ENCODE peak calls at places on chromosomes 4 and X, in seven cellular contexts. P is suprapubic skin, W is NCI-H1105, L is T47D, D is left lung, A is endodermal cell, H is T-helper 2 cell. R is an unnamed sample.

GRCh38 chrX:38649674-38650647 is 88.6 kb downstream of the TSPAN7 start:
- DNase-seq in P (no peak), W (no peak), L (no peak), D (no peak), A (no peak), H (no peak), R (no peak)

GRCh38 chr4:21964762-21965319 is 16.3 kb upstream of the KCNIP4 start:
- DNase-seq in P (no peak), W (no peak), L (no peak), D (no peak), A (no peak), H (no peak), R (no peak)

GRCh38 chr4:94970650-94971049 is 212.9 kb downstream of the BMPR1B start:
- DNase-seq in P (no peak), W (no peak), L (no peak), D (no peak), A (no peak), H (no peak), R (no peak)

GRCh38 chr4:19739101-19739651 is 512.5 kb upstream of the SLIT2 start:
- DNase-seq in P (no peak), W (no peak), L (peak), D (no peak), A (no peak), H (no peak), R (no peak)

GRCh38 chrX:18899796-18900380 is 84.0 kb downstream of the PHKA2 start:
- DNase-seq in P (no peak), W (no peak), L (peak), D (no peak), A (peak), H (no peak), R (no peak)

GRCh38 chr4:81919238-81919637 is 447.5 kb upstream of the RASGEF1B start:
- DNase-seq in P (no peak), W (no peak), L (peak), D (no peak), A (peak), H (no peak), R (no peak)

GRCh38 chrX:1593286-1594271 is 2.2 kb downstream of the AKAP17A start:
- DNase-seq in P (no peak), W (no peak), L (no peak), D (no peak), A (peak), H (no peak), R (no peak)

GRCh38 chrX:95950679-95951078 is 734.0 kb upstream of the DIAPH2 start:
- DNase-seq in P (no peak), W (no peak), L (no peak), D (no peak), A (no peak), H (no peak), R (no peak)

GRCh38 chr4:13626492-13627184 is 887 bp downstream of the BOD1L1 start:
- DNase-seq in P (no peak), W (no peak), L (no peak), D (no peak), A (no peak), H (no peak), R (no peak)

GRCh38 chr4:113411496-113411938 is 350.0 kb downstream of the CAMK2D start:
- DNase-seq in P (no peak), W (peak), L (peak), D (no peak), A (no peak), H (no peak), R (no peak)

GRCh38 chr4:182916483-182917181 is 554 bp downstream of the DCTD start:
- DNase-seq in P (peak), W (no peak), L (peak), D (peak), A (peak), H (no peak), R (no peak)

GRCh38 chr4:1979477-1980196 is 29.1 kb downstream of the NELFA start:
- DNase-seq in P (no peak), W (no peak), L (no peak), D (no peak), A (no peak), H (no peak), R (no peak)

GRCh38 chrX:110836982-110837381 is 41.4 kb upstream of the CHRDL1 start:
- DNase-seq in P (no peak), W (no peak), L (no peak), D (no peak), A (peak), H (no peak), R (no peak)

GRCh38 chr4:7800996-7801395 is 138.7 kb downstream of the AFAP1 start:
- DNase-seq in P (peak), W (no peak), L (no peak), D (no peak), A (no peak), H (no peak), R (no peak)

GRCh38 chrX:16160729-16161128 is 6.6 kb upstream of the MAGEB17 start:
- DNase-seq in P (no peak), W (no peak), L (no peak), D (no peak), A (no peak), H (no peak), R (no peak)

GRCh38 chrX:49282647-49283011 is 13.0 kb downstream of the PPP1R3F start:
- DNase-seq in P (no peak), W (no peak), L (peak), D (no peak), A (peak), H (no peak), R (peak)

GRCh38 chrX:9252182-9252581 is 212.7 kb upstream of the TBL1X start:
- DNase-seq in P (no peak), W (no peak), L (no peak), D (no peak), A (peak), H (no peak), R (no peak)

GRCh38 chrX:45134775-45135174 is 65.9 kb downstream of the DIPK2B start:
- DNase-seq in P (no peak), W (no peak), L (no peak), D (no peak), A (no peak), H (no peak), R (no peak)

GRCh38 chr4:128379860-128380259 is 92.2 kb upstream of the PGRMC2 start:
- DNase-seq in P (no peak), W (no peak), L (peak), D (no peak), A (peak), H (no peak), R (no peak)

GRCh38 chr4:98864560-98864959 is 64.4 kb downstream of the EIF4E start:
- DNase-seq in P (no peak), W (no peak), L (no peak), D (no peak), A (no peak), H (no peak), R (no peak)

GRCh38 chr4:163493643-163494359 is 689 bp upstream of the TMA16 start:
- DNase-seq in P (no peak), W (no peak), L (peak), D (no peak), A (no peak), H (no peak), R (no peak)

GRCh38 chr4:112946127-112946526 is 103.3 kb upstream of the ANK2 start:
- DNase-seq in P (no peak), W (no peak), L (no peak), D (no peak), A (peak), H (no peak), R (no peak)

GRCh38 chrX:110699109-110699508 is 96.5 kb downstream of the CHRDL1 start:
- DNase-seq in P (no peak), W (no peak), L (no peak), D (no peak), A (no peak), H (no peak), R (no peak)

GRCh38 chr4:115418997-115419396 is 305.6 kb upstream of the NDST4 start:
- DNase-seq in P (no peak), W (no peak), L (no peak), D (no peak), A (peak), H (no peak), R (no peak)

GRCh38 chr4:54495091-54495490 is 162.7 kb upstream of the KIT start:
- DNase-seq in P (no peak), W (no peak), L (peak), D (no peak), A (no peak), H (no peak), R (no peak)

GRCh38 chrX:103685396-103685795 is 1.1 kb downstream of the MORF4L2 start:
- DNase-seq in P (no peak), W (no peak), L (no peak), D (no peak), A (no peak), H (no peak), R (no peak)

GRCh38 chr4:184514121-184514988 is 40.0 kb upstream of the IRF2 start:
- DNase-seq in P (peak), W (no peak), L (no peak), D (peak), A (peak), H (no peak), R (no peak)

GRCh38 chr4:182144621-182145359 is 98.4 kb upstream of the TENM3 start:
- DNase-seq in P (no peak), W (peak), L (no peak), D (no peak), A (peak), H (no peak), R (no peak)

GRCh38 chr4:88104902-88105610 is 53.4 kb downstream of the ABCG2 start:
- DNase-seq in P (no peak), W (no peak), L (peak), D (no peak), A (no peak), H (no peak), R (no peak)

GRCh38 chr4:53905935-53906377 is 158.4 kb downstream of the CHIC2 start:
- DNase-seq in P (no peak), W (no peak), L (peak), D (no peak), A (peak), H (no peak), R (peak)

GRCh38 chr4:140567722-140568121 is 1.0 kb downstream of the UCP1 start:
- DNase-seq in P (no peak), W (no peak), L (peak), D (no peak), A (peak), H (no peak), R (no peak)

GRCh38 chrX:38868941-38869378 is 67.7 kb downstream of the MID1IP1 start:
- DNase-seq in P (no peak), W (no peak), L (no peak), D (no peak), A (no peak), H (no peak), R (no peak)

GRCh38 chr4:26191353-26191752 is 129.5 kb upstream of the RBPJ start:
- DNase-seq in P (no peak), W (no peak), L (no peak), D (no peak), A (no peak), H (no peak), R (no peak)

GRCh38 chrX:124555036-124555595 is 208.8 kb downstream of the SH2D1A start:
- DNase-seq in P (no peak), W (no peak), L (no peak), D (no peak), A (no peak), H (no peak), R (no peak)

GRCh38 chr4:76616526-76616925 is 181.5 kb downstream of the SHROOM3 start:
- DNase-seq in P (no peak), W (no peak), L (no peak), D (no peak), A (no peak), H (no peak), R (no peak)

GRCh38 chrX:1398431-1399340 is 6.8 kb upstream of the SLC25A6 start:
- DNase-seq in P (peak), W (no peak), L (no peak), D (no peak), A (no peak), H (no peak), R (no peak)

GRCh38 chrX:23989689-23990088 is 37.3 kb downstream of the KLHL15 start:
- DNase-seq in P (no peak), W (no peak), L (no peak), D (no peak), A (no peak), H (no peak), R (no peak)

GRCh38 chr4:176805155-176805554 is 12.4 kb upstream of the VEGFC start:
- DNase-seq in P (no peak), W (no peak), L (no peak), D (no peak), A (no peak), H (no peak), R (no peak)

GRCh38 chr4:127686656-127687055 is 43.5 kb upstream of the SLC25A31 start:
- DNase-seq in P (no peak), W (no peak), L (no peak), D (no peak), A (no peak), H (no peak), R (no peak)

GRCh38 chrX:41180194-41180902 is 95.1 kb downstream of the USP9X start:
- DNase-seq in P (no peak), W (peak), L (peak), D (peak), A (peak), H (no peak), R (peak)

R was measured in NCI-H748 treated with DMSO at 0.1 percent for 48 hours.